ENCODE peak calls at places on chromosomes 12 and 14, in four cellular contexts. One of them, this sample, is unnamed.

GRCh38 chr14:85332401-85332800 is 197.5 kb upstream of the FLRT2 start:
- DNase-seq in ELF-1: no peak
- DNase-seq in T-helper 22 cell: no peak
- DNase-seq in activated CD4-positive, alpha-beta T cell treated with anti-CD3 and anti-CD28 coated beads, Interleukin-2, amount 50 U/mL, for 1 hour: no peak
- DNase-seq in this sample: no peak

GRCh38 chr14:104724981-104725771 is 1.1 kb downstream of the ADSS1 start:
- DNase-seq in ELF-1: peak
- DNase-seq in T-helper 22 cell: no peak
- DNase-seq in activated CD4-positive, alpha-beta T cell treated with anti-CD3 and anti-CD28 coated beads, Interleukin-2, amount 50 U/mL, for 1 hour: no peak
- DNase-seq in this sample: peak

GRCh38 chr12:31035944-31036665 is 37.6 kb upstream of the DDX11 start:
- DNase-seq in ELF-1: no peak
- DNase-seq in activated CD4-positive, alpha-beta T cell treated with anti-CD3 and anti-CD28 coated beads, Interleukin-2, amount 50 U/mL, for 1 hour: no peak
- DNase-seq in T-helper 22 cell: no peak
- DNase-seq in this sample: peak

GRCh38 chr14:96249016-96249415 is 7.0 kb upstream of the BDKRB1 start:
- DNase-seq in ELF-1: no peak
- DNase-seq in activated CD4-positive, alpha-beta T cell treated with anti-CD3 and anti-CD28 coated beads, Interleukin-2, amount 50 U/mL, for 1 hour: no peak
- DNase-seq in T-helper 22 cell: no peak
- DNase-seq in this sample: no peak

GRCh38 chr14:71952381-71953363 is 20.4 kb downstream of the RGS6 start:
- DNase-seq in ELF-1: no peak
- DNase-seq in T-helper 22 cell: no peak
- DNase-seq in activated CD4-positive, alpha-beta T cell treated with anti-CD3 and anti-CD28 coated beads, Interleukin-2, amount 50 U/mL, for 1 hour: no peak
- DNase-seq in this sample: no peak

GRCh38 chr12:58433969-58434368 is 486.3 kb downstream of the LRIG3 start:
- DNase-seq in ELF-1: no peak
- DNase-seq in T-helper 22 cell: no peak
- DNase-seq in activated CD4-positive, alpha-beta T cell treated with anti-CD3 and anti-CD28 coated beads, Interleukin-2, amount 50 U/mL, for 1 hour: no peak
- DNase-seq in this sample: no peak

GRCh38 chr14:100980823-100981222 is 77.3 kb upstream of the RTL1 start:
- DNase-seq in T-helper 22 cell: no peak
- DNase-seq in activated CD4-positive, alpha-beta T cell treated with anti-CD3 and anti-CD28 coated beads, Interleukin-2, amount 50 U/mL, for 1 hour: no peak
- DNase-seq in ELF-1: no peak
- DNase-seq in this sample: no peak

GRCh38 chr12:63319936-63320633 is 169.1 kb upstream of the AVPR1A start:
- DNase-seq in activated CD4-positive, alpha-beta T cell treated with anti-CD3 and anti-CD28 coated beads, Interleukin-2, amount 50 U/mL, for 1 hour: no peak
- DNase-seq in T-helper 22 cell: no peak
- DNase-seq in ELF-1: no peak
- DNase-seq in this sample: peak

GRCh38 chr14:35949933-35950332 is 123.8 kb downstream of the BRMS1L start:
- DNase-seq in T-helper 22 cell: no peak
- DNase-seq in ELF-1: no peak
- DNase-seq in activated CD4-positive, alpha-beta T cell treated with anti-CD3 and anti-CD28 coated beads, Interleukin-2, amount 50 U/mL, for 1 hour: no peak
- DNase-seq in this sample: peak

GRCh38 chr14:100652739-100653138 is 65.5 kb upstream of the BEGAIN start:
- DNase-seq in T-helper 22 cell: no peak
- DNase-seq in ELF-1: no peak
- DNase-seq in activated CD4-positive, alpha-beta T cell treated with anti-CD3 and anti-CD28 coated beads, Interleukin-2, amount 50 U/mL, for 1 hour: no peak
- DNase-seq in this sample: no peak

GRCh38 chr12:11228268-11228879 is 41.1 kb downstream of the PRB3 start:
- DNase-seq in activated CD4-positive, alpha-beta T cell treated with anti-CD3 and anti-CD28 coated beads, Interleukin-2, amount 50 U/mL, for 1 hour: peak
- DNase-seq in ELF-1: peak
- DNase-seq in T-helper 22 cell: no peak
- DNase-seq in this sample: peak

GRCh38 chr12:118617922-118618450 is 241.6 kb downstream of the SUDS3 start:
- DNase-seq in ELF-1: no peak
- DNase-seq in activated CD4-positive, alpha-beta T cell treated with anti-CD3 and anti-CD28 coated beads, Interleukin-2, amount 50 U/mL, for 1 hour: no peak
- DNase-seq in T-helper 22 cell: no peak
- DNase-seq in this sample: no peak

GRCh38 chr12:28814246-28814645 is 334.8 kb upstream of the FAR2 start:
- DNase-seq in activated CD4-positive, alpha-beta T cell treated with anti-CD3 and anti-CD28 coated beads, Interleukin-2, amount 50 U/mL, for 1 hour: no peak
- DNase-seq in ELF-1: no peak
- DNase-seq in T-helper 22 cell: no peak
- DNase-seq in this sample: no peak

GRCh38 chr14:98167702-98168101 is 1104.3 kb downstream of the BCL11B start:
- DNase-seq in T-helper 22 cell: no peak
- DNase-seq in ELF-1: no peak
- DNase-seq in activated CD4-positive, alpha-beta T cell treated with anti-CD3 and anti-CD28 coated beads, Interleukin-2, amount 50 U/mL, for 1 hour: no peak
- DNase-seq in this sample: no peak

GRCh38 chr12:109053382-109054123 is 1.2 kb downstream of the USP30 start:
- DNase-seq in ELF-1: no peak
- DNase-seq in T-helper 22 cell: no peak
- DNase-seq in activated CD4-positive, alpha-beta T cell treated with anti-CD3 and anti-CD28 coated beads, Interleukin-2, amount 50 U/mL, for 1 hour: no peak
- DNase-seq in this sample: no peak

GRCh38 chr12:104586325-104587048 is 129.7 kb downstream of the CHST11 start:
- DNase-seq in ELF-1: no peak
- DNase-seq in T-helper 22 cell: no peak
- DNase-seq in activated CD4-positive, alpha-beta T cell treated with anti-CD3 and anti-CD28 coated beads, Interleukin-2, amount 50 U/mL, for 1 hour: no peak
- DNase-seq in this sample: peak

GRCh38 chr12:64066052-64066451 is 156.0 kb downstream of the KICS2 start:
- DNase-seq in T-helper 22 cell: no peak
- DNase-seq in ELF-1: no peak
- DNase-seq in activated CD4-positive, alpha-beta T cell treated with anti-CD3 and anti-CD28 coated beads, Interleukin-2, amount 50 U/mL, for 1 hour: no peak
- DNase-seq in this sample: no peak

GRCh38 chr14:102608064-102608446 is 15.6 kb downstream of the RCOR1 start:
- DNase-seq in T-helper 22 cell: no peak
- DNase-seq in activated CD4-positive, alpha-beta T cell treated with anti-CD3 and anti-CD28 coated beads, Interleukin-2, amount 50 U/mL, for 1 hour: no peak
- DNase-seq in ELF-1: no peak
- DNase-seq in this sample: no peak

GRCh38 chr14:105067140-105067968 is 2.1 kb upstream of the GPR132 start:
- DNase-seq in ELF-1: no peak
- DNase-seq in T-helper 22 cell: peak
- DNase-seq in activated CD4-positive, alpha-beta T cell treated with anti-CD3 and anti-CD28 coated beads, Interleukin-2, amount 50 U/mL, for 1 hour: peak
- DNase-seq in this sample: no peak

GRCh38 chr14:51501746-51502145 is 150.0 kb upstream of the FRMD6 start:
- DNase-seq in T-helper 22 cell: no peak
- DNase-seq in activated CD4-positive, alpha-beta T cell treated with anti-CD3 and anti-CD28 coated beads, Interleukin-2, amount 50 U/mL, for 1 hour: no peak
- DNase-seq in ELF-1: no peak
- DNase-seq in this sample: no peak

GRCh38 chr12:106251636-106252035 is 3.8 kb upstream of the CKAP4 start:
- DNase-seq in ELF-1: no peak
- DNase-seq in activated CD4-positive, alpha-beta T cell treated with anti-CD3 and anti-CD28 coated beads, Interleukin-2, amount 50 U/mL, for 1 hour: no peak
- DNase-seq in T-helper 22 cell: no peak
- DNase-seq in this sample: peak

GRCh38 chr14:21923820-21924219 is 250.2 kb upstream of the OR4E1 start:
- DNase-seq in activated CD4-positive, alpha-beta T cell treated with anti-CD3 and anti-CD28 coated beads, Interleukin-2, amount 50 U/mL, for 1 hour: peak
- DNase-seq in T-helper 22 cell: peak
- DNase-seq in ELF-1: no peak
- DNase-seq in this sample: no peak

GRCh38 chr12:132351751-132352495 is 22.5 kb upstream of the GALNT9 start:
- DNase-seq in activated CD4-positive, alpha-beta T cell treated with anti-CD3 and anti-CD28 coated beads, Interleukin-2, amount 50 U/mL, for 1 hour: no peak
- DNase-seq in T-helper 22 cell: no peak
- DNase-seq in ELF-1: no peak
- DNase-seq in this sample: no peak

GRCh38 chr12:16330554-16330953 is 16.9 kb upstream of the MGST1 start:
- DNase-seq in T-helper 22 cell: no peak
- DNase-seq in activated CD4-positive, alpha-beta T cell treated with anti-CD3 and anti-CD28 coated beads, Interleukin-2, amount 50 U/mL, for 1 hour: no peak
- DNase-seq in ELF-1: no peak
- DNase-seq in this sample: no peak

GRCh38 chr12:53591301-53592206 is 34.6 kb downstream of the ATF7 start:
- DNase-seq in activated CD4-positive, alpha-beta T cell treated with anti-CD3 and anti-CD28 coated beads, Interleukin-2, amount 50 U/mL, for 1 hour: no peak
- DNase-seq in T-helper 22 cell: no peak
- DNase-seq in ELF-1: no peak
- DNase-seq in this sample: no peak

GRCh38 chr14:61925043-61925442 is 162.8 kb downstream of the SNAPC1 start:
- DNase-seq in ELF-1: no peak
- DNase-seq in T-helper 22 cell: no peak
- DNase-seq in activated CD4-positive, alpha-beta T cell treated with anti-CD3 and anti-CD28 coated beads, Interleukin-2, amount 50 U/mL, for 1 hour: no peak
- DNase-seq in this sample: peak

GRCh38 chr14:69554500-69554899 is 20.2 kb downstream of the CCDC177 start:
- DNase-seq in activated CD4-positive, alpha-beta T cell treated with anti-CD3 and anti-CD28 coated beads, Interleukin-2, amount 50 U/mL, for 1 hour: no peak
- DNase-seq in T-helper 22 cell: no peak
- DNase-seq in ELF-1: no peak
- DNase-seq in this sample: no peak

GRCh38 chr14:68473050-68473449 is 319.8 kb downstream of the ZFP36L1 start:
- DNase-seq in T-helper 22 cell: no peak
- DNase-seq in activated CD4-positive, alpha-beta T cell treated with anti-CD3 and anti-CD28 coated beads, Interleukin-2, amount 50 U/mL, for 1 hour: no peak
- DNase-seq in ELF-1: no peak
- DNase-seq in this sample: peak

GRCh38 chr12:122203301-122203967 is at the start of gene B3GNT4:
- DNase-seq in T-helper 22 cell: peak
- DNase-seq in activated CD4-positive, alpha-beta T cell treated with anti-CD3 and anti-CD28 coated beads, Interleukin-2, amount 50 U/mL, for 1 hour: peak
- DNase-seq in ELF-1: peak
- DNase-seq in this sample: peak